ENCODE peak calls at places on chromosomes 13 and 19, in five cellular contexts. F, X, Y, L and M are unnamed samples.

GRCh38 chr19:30229524-30230174 is 142.5 kb upstream of the ZNF536 start:
- DNase-seq in X (no peak), Y (peak), F (no peak), L (peak), M (no peak)

GRCh38 chr19:8505680-8506401 is 3.4 kb upstream of the PRAM1 start:
- DNase-seq in L (peak), X (peak), Y (peak), F (peak), M (peak)

GRCh38 chr13:46296920-46297319 is 85.2 kb downstream of the LRRC63 start:
- DNase-seq in F (peak), L (peak), Y (no peak), X (no peak), M (peak)

GRCh38 chr13:42894765-42895181 is 97.3 kb downstream of the EPSTI1 start:
- DNase-seq in F (no peak), X (no peak), Y (no peak), L (peak), M (peak)

GRCh38 chr13:51816604-51817254 is 12.8 kb upstream of the DHRS12 start:
- DNase-seq in L (no peak), X (no peak), F (no peak), Y (no peak), M (no peak)

GRCh38 chr13:44211753-44212152 is 161.9 kb upstream of the SERP2 start:
- DNase-seq in X (no peak), L (no peak), F (no peak), Y (no peak), M (no peak)

GRCh38 chr19:6766357-6767080 is 716 bp downstream of the SH2D3A start:
- DNase-seq in Y (no peak), F (no peak), X (no peak), L (no peak), M (no peak)

GRCh38 chr13:22665531-22665930 is 515.2 kb upstream of the SGCG start:
- DNase-seq in Y (no peak), X (no peak), L (no peak), F (no peak), M (no peak)

GRCh38 chr19:35249146-35249847 is 495 bp downstream of the LSR start:
- DNase-seq in Y (peak), F (no peak), X (no peak), L (peak), M (no peak)

GRCh38 chr19:45958763-45959516 is 14.7 kb downstream of the NOVA2 start:
- DNase-seq in Y (peak), L (no peak), X (no peak), F (no peak), M (peak)

GRCh38 chr19:50667759-50668231 is 18.6 kb downstream of the C19orf81 start:
- DNase-seq in L (no peak), Y (no peak), F (no peak), X (no peak), M (no peak)

GRCh38 chr13:84265365-84265764 is 383.1 kb upstream of the SLITRK1 start:
- DNase-seq in F (no peak), X (no peak), Y (no peak), L (no peak), M (no peak)

DNA sequence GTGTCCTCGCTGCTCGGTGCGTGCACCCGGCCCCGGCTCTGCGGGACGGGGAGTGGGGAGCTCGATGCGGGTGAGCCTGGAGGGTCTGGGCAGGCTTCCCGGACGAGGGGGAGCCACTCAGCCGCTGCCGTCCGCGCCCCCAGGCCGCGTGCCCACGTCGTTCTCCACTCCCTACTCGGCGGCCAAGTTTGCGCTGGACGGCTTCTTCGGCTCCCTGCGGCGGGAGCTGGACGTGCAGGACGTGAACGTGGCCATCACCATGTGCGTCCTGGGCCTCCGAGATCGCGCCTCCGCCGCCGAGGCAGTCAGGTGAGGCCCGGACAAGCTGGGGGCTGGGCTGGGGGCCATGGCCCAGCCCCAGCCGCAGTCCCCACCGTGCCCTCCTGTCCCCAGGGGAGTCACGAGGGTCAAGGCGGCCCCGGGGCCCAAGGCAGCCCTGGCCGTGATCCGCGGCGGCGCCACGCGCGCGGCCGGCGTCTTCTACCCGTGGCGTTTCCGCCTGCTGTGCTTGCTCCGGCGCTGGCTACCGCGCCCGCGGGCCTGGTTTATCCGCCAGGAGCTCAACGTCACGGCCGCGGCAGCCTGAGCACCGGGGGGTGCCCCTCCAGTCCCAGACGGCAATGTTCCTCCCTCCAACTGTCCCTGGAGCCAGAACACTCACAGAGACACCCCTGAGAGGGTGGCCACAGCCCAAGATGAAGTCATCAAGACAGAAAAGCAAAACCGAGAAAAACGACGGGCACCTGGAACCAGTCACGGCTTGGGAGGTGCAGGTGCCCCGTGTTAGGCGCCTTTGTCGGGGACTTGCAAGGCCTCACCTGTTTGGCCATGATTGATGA is 2.5 kb upstream of the RPL36 start:
- DNase-seq in F (no peak), Y (no peak), L (no peak), X (no peak), M (no peak)
- H3K4me3 ChIP-seq in F (peak), Y (no peak), L (no peak), X (peak), M (peak)

GRCh38 chr19:18663940-18664530 is 19.4 kb upstream of the CRTC1 start:
- DNase-seq in X (no peak), Y (peak), L (no peak), F (no peak), M (no peak)
- TF ChIP-seq CTCF in X (no peak), Y (no peak), L (no peak), F (no peak), M (no peak)

DNA sequence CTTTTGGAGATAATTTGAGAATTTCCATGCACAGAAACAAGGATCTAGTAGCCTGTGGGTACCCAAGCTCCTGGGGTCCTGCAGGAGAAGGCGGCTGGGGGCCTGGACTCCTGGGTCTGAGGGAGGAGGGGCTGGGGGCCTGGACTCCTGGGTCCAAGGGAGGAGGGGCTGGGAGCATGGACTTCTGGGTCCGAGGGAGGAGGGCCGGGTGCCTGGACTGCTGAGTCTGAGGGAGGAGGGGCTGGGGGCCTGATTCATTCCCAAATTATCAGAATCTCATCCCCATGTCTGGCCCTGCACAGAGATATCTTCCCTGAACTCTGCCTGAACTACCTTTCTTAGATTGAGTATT is 520 bp upstream of the RDH13 start:
- DNase-seq in X (no peak), Y (no peak), F (no peak), L (no peak), M (no peak)
- H3K4me3 ChIP-seq in X (peak), Y (no peak), F (peak), L (no peak), M (peak)

GRCh38 chr19:37334179-37335071 is 36.5 kb upstream of the ZNF527 start:
- DNase-seq in Y (peak), L (peak), F (peak), X (peak), M (peak)

GRCh38 chr19:37333457-37333856 is 37.4 kb upstream of the ZNF527 start:
- DNase-seq in L (no peak), F (no peak), Y (no peak), X (no peak), M (peak)

GRCh38 chr19:37332839-37333238 is 38.1 kb upstream of the ZNF527 start:
- DNase-seq in F (no peak), X (no peak), L (no peak), Y (no peak), M (no peak)

DNA sequence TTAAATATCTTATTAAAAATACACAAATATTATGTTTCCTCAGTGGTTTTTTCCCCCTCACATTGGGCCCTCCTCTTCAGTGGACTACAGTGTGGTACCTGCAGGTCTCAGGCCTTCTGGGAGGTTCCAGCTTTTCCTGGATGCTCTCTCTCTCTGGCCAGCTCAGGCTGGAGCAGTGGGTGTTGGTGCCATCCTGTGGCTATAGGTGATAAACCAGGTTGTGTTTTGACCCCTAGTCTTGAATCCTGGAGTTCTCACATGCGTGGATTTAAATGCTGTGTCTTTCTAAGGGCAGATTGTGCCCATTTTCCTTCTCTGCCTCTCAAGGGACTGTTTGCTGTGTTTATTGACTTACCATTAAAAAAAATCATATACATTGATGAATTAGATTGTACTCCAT is 41.2 kb upstream of the ZNF527 start:
- DNase-seq in L (no peak), X (no peak), Y (peak), F (no peak), M (no peak)
- TF ChIP-seq CTCF in L (peak), X (no peak), Y (peak), F (no peak), M (no peak)

GRCh38 chr13:27929868-27930267 is 10.1 kb downstream of the PDX1 start:
- DNase-seq in Y (no peak), X (no peak), F (no peak), L (no peak), M (no peak)
- H3K4me3 ChIP-seq in Y (no peak), X (no peak), F (no peak), L (no peak), M (no peak)

GRCh38 chr19:37313335-37313627 is 57.6 kb upstream of the ZNF527 start:
- DNase-seq in X (no peak), Y (no peak), F (no peak), L (no peak), M (no peak)

DNA sequence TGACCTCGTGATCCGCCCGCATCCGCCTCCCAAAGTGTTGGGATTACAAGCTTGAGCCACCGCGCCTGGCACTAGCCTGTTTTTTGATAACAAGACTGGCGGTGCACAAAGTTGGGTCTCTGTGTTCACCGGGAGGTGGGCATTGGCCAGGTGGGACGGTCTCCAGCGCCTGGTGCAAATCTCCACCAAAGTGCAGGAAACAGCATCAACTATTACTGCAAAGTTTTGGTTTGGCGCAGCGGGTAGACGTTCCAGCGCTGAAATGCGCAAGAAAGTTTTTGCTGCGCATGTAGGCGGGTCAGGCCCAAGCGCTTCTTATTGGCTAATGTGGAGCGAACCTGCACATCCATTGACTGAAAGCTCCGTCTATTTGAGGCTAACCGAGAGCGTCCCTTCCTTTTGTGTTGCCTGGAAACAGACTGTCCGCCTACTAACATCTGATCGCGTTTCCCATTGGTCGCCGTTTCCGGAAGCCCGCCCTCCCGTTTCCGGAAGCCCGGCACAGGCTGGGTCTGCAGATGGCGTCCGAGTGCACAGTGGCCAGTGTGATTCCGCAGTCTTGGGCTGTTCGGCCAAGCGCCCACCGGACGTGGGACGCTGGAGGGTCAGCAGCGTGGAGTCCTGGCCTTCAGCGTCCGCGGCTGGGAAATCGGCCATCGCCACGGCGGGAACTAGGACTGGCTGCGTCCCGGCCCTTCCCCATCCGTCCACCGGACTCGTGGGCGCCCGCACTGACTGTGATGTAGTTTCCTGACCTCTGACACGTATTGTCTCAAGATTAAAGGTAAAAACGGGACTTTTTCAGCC is 53.3 kb upstream of the ZNF527 start:
- DNase-seq in X (peak), F (peak), L (peak), Y (peak), M (peak)
- TF ChIP-seq CTCF in X (no peak), F (peak), L (peak), Y (peak), M (peak)

GRCh38 chr19:10288662-10289166 is 1.0 kb upstream of the ICAM5 start:
- DNase-seq in X (peak), F (no peak), Y (peak), L (no peak), M (no peak)
- H3K4me3 ChIP-seq in X (peak), F (no peak), Y (peak), L (no peak), M (peak)

GRCh38 chr13:25468330-25469178 is 96.8 kb downstream of the ATP8A2 start:
- DNase-seq in Y (peak), X (no peak), L (peak), F (no peak), M (no peak)
- TF ChIP-seq CTCF in Y (peak), X (no peak), L (no peak), F (no peak), M (no peak)